ENCODE peak calls at places on chromosomes 4 and X, in ten cellular contexts. L is SK-N-SH; P is GM04503; N is CD8-positive, alpha-beta memory T cell; F is HT-29; C is glutamatergic neuron; H is activated CD4-positive, alpha-beta T cell treated with anti-CD3 and anti-CD28 coated beads for 48 hours; A is stimulated activated CD4-positive, alpha-beta T cell treated with anti-CD3 and anti-CD28 coated beads, Interleukin-2, amount 100 ng/mL, for 48 hours; Y is C1 segment of cervical spinal cord; W is fibroblast of gingiva. V is an unnamed sample.

GRCh38 chrX:101078716-101079115 is at the start of gene TMEM35A:
- DNase-seq in L (peak), P (no peak), N (no peak), F (no peak), C (peak), H (no peak), A (no peak), Y (no peak), W (peak), V (no peak)

GRCh38 chrX:151901821-151902220 is 10.9 kb upstream of the MAGEA4 start:
- DNase-seq in L (no peak), P (no peak), N (no peak), F (no peak), C (no peak), H (no peak), A (no peak), Y (no peak), W (no peak), V (no peak)

GRCh38 chr4:43242611-43243010 is 350.1 kb downstream of the GRXCR1 start:
- DNase-seq in L (no peak), P (peak), N (no peak), F (no peak), C (no peak), H (no peak), A (no peak), Y (no peak), W (peak), V (peak)

GRCh38 chrX:85927740-85928139 is 119.6 kb downstream of the CHM start:
- DNase-seq in L (no peak), P (no peak), N (no peak), F (no peak), C (no peak), H (no peak), A (no peak), Y (no peak), W (no peak), V (no peak)

GRCh38 chr4:169815606-169816005 is 57.9 kb upstream of the HPF1 start:
- DNase-seq in L (no peak), P (no peak), N (no peak), F (peak), C (no peak), H (no peak), A (no peak), Y (no peak), W (no peak), V (peak)

GRCh38 chr4:139817657-139818452 is 152.2 kb downstream of the MGST2 start:
- DNase-seq in L (no peak), P (no peak), N (no peak), F (no peak), C (no peak), H (no peak), A (no peak), Y (no peak), W (no peak), V (peak)

GRCh38 chr4:133969202-133969873 is 232.3 kb downstream of the PABPC4L start:
- DNase-seq in L (peak), P (no peak), N (no peak), F (peak), C (no peak), H (no peak), A (no peak), Y (no peak), W (no peak), V (peak)

GRCh38 chr4:138028923-138029322 is 213.2 kb downstream of the SLC7A11 start:
- DNase-seq in L (no peak), P (no peak), N (no peak), F (no peak), C (no peak), H (no peak), A (no peak), Y (no peak), W (no peak), V (no peak)

GRCh38 chr4:132530846-132531245 is 618.2 kb upstream of the PCDH10 start:
- DNase-seq in L (no peak), P (no peak), N (no peak), F (no peak), C (no peak), H (no peak), A (no peak), Y (no peak), W (no peak), V (no peak)

GRCh38 chrX:40098264-40099045 is 697 bp upstream of the BCOR start:
- DNase-seq in L (peak), P (no peak), N (peak), F (peak), C (peak), H (peak), A (no peak), Y (peak), W (no peak), V (no peak)

GRCh38 chrX:20362268-20363002 is 95.7 kb upstream of the RPS6KA3 start:
- DNase-seq in L (no peak), P (peak), N (no peak), F (peak), C (no peak), H (no peak), A (no peak), Y (no peak), W (peak), V (peak)